ENCODE peak calls at places on chromosomes 16 and 17, in seven cellular contexts. N, V, Y, R, Z, T and Q are unnamed samples.
A peak's percentile ranks its signal among the peaks of the same experiment; 100 is the strongest.

GRCh38 chr16:87303431-87303930 is 13.7 kb downstream of the C16orf95 start:
- DNase-seq in N (no peak), V (no peak), Y (no peak), R (peak; percentile 46), Z (peak; percentile 18), T (no peak), Q (peak; percentile 52)

GRCh38 chr17:2689411-2690164 is 22.0 kb downstream of the CLUH start:
- DNase-seq in N (no peak), V (no peak), Y (no peak), R (no peak), Z (no peak), T (no peak), Q (no peak)

GRCh38 chr16:46649571-46649970 is 28.4 kb upstream of the SHCBP1 start:
- DNase-seq in N (no peak), V (peak; percentile 37), Y (peak; percentile 87), R (peak; percentile 16), Z (peak; percentile 51), T (peak; percentile 20), Q (no peak)

GRCh38 chr16:68055395-68055794 is 29.8 kb upstream of the NFATC3 start:
- DNase-seq in N (no peak), V (no peak), Y (no peak), R (no peak), Z (no peak), T (no peak), Q (no peak)

GRCh38 chr17:68222586-68222985 is 25.3 kb upstream of the AMZ2 start:
- DNase-seq in N (no peak), V (no peak), Y (no peak), R (no peak), Z (no peak), T (no peak), Q (no peak)

GRCh38 chr17:38786372-38786771 is 13.0 kb downstream of the PIP4K2B start:
- DNase-seq in N (no peak), V (no peak), Y (no peak), R (no peak), Z (no peak), T (no peak), Q (no peak)

GRCh38 chr17:7294614-7295153 is at the start of gene YBX2:
- DNase-seq in N (no peak), V (peak; percentile 83), Y (peak; percentile 77), R (peak; percentile 62), Z (peak; percentile 7), T (no peak), Q (no peak)

GRCh38 chr17:27630607-27631408 is at the start of gene LGALS9:
- DNase-seq in N (no peak), V (peak; percentile 69), Y (no peak), R (no peak), Z (peak; percentile 38), T (no peak), Q (no peak)

GRCh38 chr17:43418441-43419374 is 19.9 kb downstream of the ARL4D start:
- DNase-seq in N (no peak), V (peak; percentile 27), Y (no peak), R (no peak), Z (peak; percentile 92), T (no peak), Q (peak; percentile 93)

GRCh38 chr17:4043862-4044261 is 79.6 kb upstream of the ATP2A3 start:
- DNase-seq in N (no peak), V (no peak), Y (no peak), R (no peak), Z (no peak), T (no peak), Q (no peak)

GRCh38 chr17:17830269-17830567 is 6.6 kb downstream of the SREBF1 start:
- DNase-seq in N (no peak), V (no peak), Y (no peak), R (no peak), Z (no peak), T (no peak), Q (no peak)

GRCh38 chr17:17832040-17832363 is 4.8 kb downstream of the SREBF1 start:
- DNase-seq in N (no peak), V (no peak), Y (no peak), R (no peak), Z (no peak), T (no peak), Q (no peak)

GRCh38 chr17:17827826-17828621 is 8.8 kb downstream of the SREBF1 start:
- DNase-seq in N (no peak), V (no peak), Y (no peak), R (no peak), Z (no peak), T (no peak), Q (no peak)

GRCh38 chr17:17831208-17832039 is 5.4 kb downstream of the SREBF1 start:
- DNase-seq in N (no peak), V (no peak), Y (no peak), R (no peak), Z (no peak), T (no peak), Q (no peak)

GRCh38 chr17:17830740-17831207 is 6.0 kb downstream of the SREBF1 start:
- DNase-seq in N (no peak), V (peak; percentile 52), Y (no peak), R (no peak), Z (no peak), T (no peak), Q (no peak)
- TF ChIP-seq POLR2A in N (no peak), V (no peak), Y (no peak), R (no peak), Z (no peak), T (no peak), Q (no peak)

GRCh38 chr16:1458336-1458976 is 14.1 kb upstream of the CCDC154 start:
- DNase-seq in N (no peak), V (no peak), Y (no peak), R (no peak), Z (peak; percentile 41), T (no peak), Q (no peak)

GRCh38 chr16:1459967-1460366 is 14.9 kb downstream of the CLCN7 start:
- DNase-seq in N (no peak), V (no peak), Y (no peak), R (no peak), Z (no peak), T (no peak), Q (no peak)

GRCh38 chr16:1460602-1461138 is 14.2 kb downstream of the CLCN7 start:
- DNase-seq in N (no peak), V (no peak), Y (no peak), R (no peak), Z (no peak), T (no peak), Q (no peak)

GRCh38 chr16:1457489-1458245 is 13.3 kb upstream of the CCDC154 start:
- DNase-seq in N (no peak), V (no peak), Y (no peak), R (no peak), Z (no peak), T (no peak), Q (no peak)

DNA sequence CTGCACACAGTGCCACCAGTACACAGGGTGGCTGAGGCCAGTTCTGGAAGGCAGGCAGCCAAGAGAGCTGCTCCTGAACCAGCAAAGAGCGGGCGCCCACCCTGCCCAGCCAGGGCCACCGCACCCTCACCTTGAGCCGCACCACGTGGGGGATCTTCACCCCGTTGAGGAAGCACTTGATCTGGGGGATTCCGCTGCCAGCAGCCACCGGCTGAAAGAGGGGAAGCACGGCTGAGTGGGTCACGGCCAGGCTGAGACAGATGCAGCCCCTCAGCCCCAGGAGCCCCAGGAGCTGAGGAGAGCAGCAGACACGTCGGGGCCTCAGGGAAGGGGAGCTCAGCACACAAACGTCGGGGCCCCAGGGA is 14.6 kb upstream of the CCDC154 start:
- DNase-seq in N (no peak), V (no peak), Y (no peak), R (no peak), Z (no peak), T (no peak), Q (no peak)
- TF ChIP-seq POLR2A in N (no peak), V (no peak), Y (no peak), R (no peak), Z (no peak), T (no peak), Q (no peak)

DNA sequence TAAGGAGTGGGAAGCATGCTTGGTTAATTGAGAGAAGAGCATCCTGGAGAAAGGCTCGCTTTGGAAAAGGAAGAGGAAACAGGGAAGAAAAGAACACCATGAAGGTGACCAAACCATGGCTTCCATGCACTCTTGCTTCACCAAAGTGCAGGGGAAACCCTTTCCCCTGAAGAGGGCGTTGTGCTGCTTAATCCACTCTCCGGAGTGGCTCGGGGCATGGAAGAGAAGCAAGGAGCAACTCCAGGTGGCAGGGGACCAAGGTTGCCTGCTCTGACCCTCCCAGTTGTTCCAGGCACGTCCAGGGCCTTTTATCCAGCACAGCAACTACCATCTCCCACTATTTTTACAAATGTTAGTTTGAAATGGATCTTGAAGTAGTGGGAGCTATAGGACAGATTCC is 108.1 kb downstream of the STX8 start:
- DNase-seq in N (no peak), V (no peak), Y (no peak), R (no peak), Z (no peak), T (no peak), Q (no peak)
- TF ChIP-seq POLR2A in N (no peak), V (no peak), Y (no peak), R (no peak), Z (no peak), T (no peak), Q (no peak)

GRCh38 chr16:89199241-89200123 is 855 bp downstream of the SLC22A31 start:
- DNase-seq in N (no peak), V (no peak), Y (no peak), R (no peak), Z (no peak), T (no peak), Q (no peak)

GRCh38 chr16:89202422-89203215 is 2.3 kb upstream of the SLC22A31 start:
- DNase-seq in N (no peak), V (no peak), Y (no peak), R (no peak), Z (no peak), T (no peak), Q (no peak)

GRCh38 chr16:89200850-89201466 is 621 bp upstream of the SLC22A31 start:
- DNase-seq in N (no peak), V (no peak), Y (no peak), R (no peak), Z (no peak), T (no peak), Q (no peak)

GRCh38 chr16:89200124-89200849 is at the start of gene SLC22A31:
- DNase-seq in N (no peak), V (no peak), Y (no peak), R (no peak), Z (no peak), T (no peak), Q (no peak)

DNA sequence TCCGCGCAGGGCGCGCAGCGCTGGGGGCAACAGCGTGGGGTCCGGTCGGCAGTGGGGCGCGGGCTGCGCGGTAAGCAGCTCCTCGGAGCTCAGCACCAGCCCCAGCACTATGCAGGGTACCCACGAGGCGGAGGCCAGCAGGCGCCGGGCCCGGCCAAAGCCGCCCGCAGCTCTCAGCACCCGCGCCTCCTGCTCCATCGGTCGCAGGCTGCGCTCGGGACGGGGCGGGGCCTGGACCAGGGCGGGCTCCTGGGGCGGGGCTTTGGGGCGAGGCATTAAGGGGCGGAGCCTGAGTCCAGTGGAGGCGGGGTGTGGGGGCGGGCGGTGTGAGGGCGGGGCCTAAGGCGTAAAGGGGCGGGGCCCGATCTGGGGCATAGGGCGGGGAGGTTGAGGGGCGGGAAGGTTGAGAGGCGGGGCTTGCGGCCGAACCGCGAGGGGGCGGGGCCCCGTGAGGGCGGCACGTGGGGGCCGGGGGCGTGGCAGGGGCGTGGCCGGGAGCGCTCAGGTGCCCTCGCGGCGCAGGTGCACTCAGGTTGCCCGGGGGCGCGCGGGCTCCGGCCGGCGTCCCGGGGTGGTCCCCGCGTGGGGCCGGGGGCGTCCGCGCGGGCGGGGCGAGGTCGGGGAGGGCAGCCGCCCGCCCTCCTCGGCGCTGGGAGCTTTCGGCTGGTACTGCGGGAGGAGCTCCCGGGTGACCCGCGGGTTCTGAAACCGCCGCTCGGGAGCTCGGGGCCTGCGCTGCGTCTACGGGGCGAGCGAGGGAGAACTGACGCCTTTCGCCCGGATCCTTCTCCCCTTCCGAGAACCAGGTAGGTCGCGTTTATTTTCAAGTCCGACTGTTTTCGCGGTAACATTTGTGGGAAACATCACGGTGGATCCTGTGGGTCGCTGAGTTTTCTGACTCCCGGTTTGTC is 1.4 kb upstream of the SLC22A31 start:
- DNase-seq in N (peak; percentile 53), V (peak; percentile 84), Y (peak; percentile 38), R (peak; percentile 99), Z (peak; percentile 66), T (peak; percentile 24), Q (no peak)
- TF ChIP-seq POLR2A in N (no peak), V (no peak), Y (no peak), R (no peak), Z (no peak), T (no peak), Q (no peak)